ENCODE peak calls at places on chromosome 10, in seven cellular contexts. Z, Y, P, L, F, J and B are unnamed samples.

GRCh38 chr10:28679941-28680752 is 2.8 kb downstream of the BAMBI start:
- DNase-seq in Z (peak; percentile 52), Y (no peak), P (peak; percentile 17), L (no peak), F (no peak), J (no peak), B (no peak)

GRCh38 chr10:44510716-44511115 is 125.8 kb upstream of the CXCL12 start:
- DNase-seq in Z (no peak), Y (no peak), P (no peak), L (no peak), F (no peak), J (no peak), B (no peak)

GRCh38 chr10:63689768-63690167 is 168.6 kb downstream of the REEP3 start:
- DNase-seq in Z (no peak), Y (no peak), P (no peak), L (no peak), F (peak; percentile 28), J (no peak), B (no peak)

GRCh38 chr10:106941297-106942034 is 223.0 kb downstream of the SORCS1 start:
- DNase-seq in Z (no peak), Y (no peak), P (no peak), L (peak; percentile 72), F (no peak), J (no peak), B (no peak)

GRCh38 chr10:2222631-2223030 is 485.3 kb upstream of the ADARB2 start:
- DNase-seq in Z (no peak), Y (no peak), P (no peak), L (no peak), F (no peak), J (no peak), B (no peak)

GRCh38 chr10:21293518-21294356 is 231.7 kb downstream of the SKIDA1 start:
- DNase-seq in Z (no peak), Y (no peak), P (peak; percentile 26), L (no peak), F (no peak), J (no peak), B (no peak)

GRCh38 chr10:82934429-82934828 is 1059.4 kb downstream of the NRG3 start:
- DNase-seq in Z (no peak), Y (no peak), P (no peak), L (no peak), F (no peak), J (no peak), B (no peak)

GRCh38 chr10:122696687-122697086 is 3.0 kb downstream of the C10orf120 start:
- DNase-seq in Z (no peak), Y (no peak), P (no peak), L (no peak), F (no peak), J (no peak), B (no peak)

GRCh38 chr10:90051053-90051452 is 349.7 kb downstream of the KIF20B start:
- DNase-seq in Z (no peak), Y (no peak), P (no peak), L (no peak), F (no peak), J (no peak), B (no peak)

GRCh38 chr10:24901686-24902399 is 50.6 kb downstream of the PRTFDC1 start:
- DNase-seq in Z (peak; percentile 74), Y (no peak), P (peak; percentile 98), L (no peak), F (no peak), J (no peak), B (no peak)

GRCh38 chr10:119541459-119542356 is 811 bp downstream of the RGS10 start:
- DNase-seq in Z (no peak), Y (peak; percentile 37), P (no peak), L (peak; percentile 73), F (peak; percentile 53), J (peak; percentile 78), B (peak; percentile 87)

GRCh38 chr10:10911471-10911921 is 106.2 kb upstream of the CELF2 start:
- DNase-seq in Z (peak; percentile 44), Y (no peak), P (peak; percentile 90), L (peak; percentile 76), F (no peak), J (peak; percentile 84), B (no peak)

GRCh38 chr10:110522365-110522988 is 24.8 kb downstream of the DUSP5 start:
- DNase-seq in Z (no peak), Y (no peak), P (no peak), L (no peak), F (no peak), J (no peak), B (no peak)

GRCh38 chr10:113960617-113961260 is 82.9 kb upstream of the ADRB1 start:
- DNase-seq in Z (peak; percentile 22), Y (peak; percentile 20), P (no peak), L (no peak), F (peak; percentile 8), J (no peak), B (no peak)

GRCh38 chr10:5963591-5963990 is 13.8 kb downstream of the IL15RA start:
- DNase-seq in Z (no peak), Y (no peak), P (no peak), L (peak; percentile 44), F (no peak), J (peak; percentile 49), B (no peak)

GRCh38 chr10:71213761-71214440 is 1.5 kb downstream of the UNC5B start:
- DNase-seq in Z (no peak), Y (no peak), P (peak; percentile 81), L (peak; percentile 61), F (no peak), J (no peak), B (peak; percentile 68)

GRCh38 chr10:32459072-32459703 is 13.2 kb downstream of the CCDC7 start:
- DNase-seq in Z (no peak), Y (peak; percentile 56), P (no peak), L (no peak), F (no peak), J (no peak), B (no peak)

GRCh38 chr10:48587819-48588218 is 17.1 kb downstream of the ARHGAP22 start:
- DNase-seq in Z (no peak), Y (no peak), P (no peak), L (no peak), F (no peak), J (no peak), B (no peak)

GRCh38 chr10:100826983-100827818 is 81.8 kb downstream of the PAX2 start:
- DNase-seq in Z (peak; percentile 15), Y (no peak), P (no peak), L (no peak), F (peak; percentile 59), J (peak; percentile 79), B (peak; percentile 85)